ENCODE peak calls at places on chromosomes 11 and 22, in eight cellular contexts. Y is right cardiac atrium; G is heart right ventricle; T is esophagus mucosa; R is HepG2; Z is sciatic nerve; H is activated CD4-positive, CD25-positive, alpha-beta regulatory T cell treated with anti-CD3 and anti-CD28 coated beads, Interleukin-2, amount 50 U/mL, for 24 hours; W is Panc1. U is an unnamed sample.

GRCh38 chr11:38814670-38815069 is 2216.6 kb upstream of the RAG2 start:
- ATAC-seq in Y (no peak), G (no peak), T (no peak), R (no peak), Z (no peak), H (no peak), W (no peak), U (no peak)

GRCh38 chr11:83157755-83158473 is 983 bp downstream of the PCF11 start:
- ATAC-seq in Y (peak), G (peak), T (peak), R (peak), Z (peak), H (no peak), W (peak), U (no peak)

GRCh38 chr11:69489031-69489745 is 7.7 kb downstream of the LINC01488 start:
- ATAC-seq in Y (peak), G (peak), T (no peak), R (no peak), Z (peak), H (no peak), W (no peak), U (no peak)

GRCh38 chr11:1150769-1151365 is 6.9 kb upstream of the MUC5AC start:
- ATAC-seq in Y (peak), G (peak), T (no peak), R (no peak), Z (peak), H (no peak), W (peak), U (no peak)

GRCh38 chr11:64911142-64911541 is 5.9 kb downstream of the ATG2A start:
- ATAC-seq in Y (no peak), G (no peak), T (no peak), R (no peak), Z (no peak), H (no peak), W (no peak), U (no peak)

GRCh38 chr11:11988099-11988651 is 20.3 kb downstream of the DKK3 start:
- ATAC-seq in Y (no peak), G (no peak), T (no peak), R (no peak), Z (no peak), H (no peak), W (no peak), U (no peak)

GRCh38 chr22:35020517-35020916 is 45.4 kb upstream of the ISX start:
- ATAC-seq in Y (no peak), G (no peak), T (no peak), R (no peak), Z (no peak), H (no peak), W (no peak), U (no peak)

GRCh38 chr11:76259299-76259908 is 53.1 kb upstream of the WNT11 start:
- ATAC-seq in Y (no peak), G (no peak), T (no peak), R (no peak), Z (no peak), H (no peak), W (no peak), U (no peak)

GRCh38 chr11:129259950-129260349 is 67.8 kb upstream of the ARHGAP32 start:
- ATAC-seq in Y (no peak), G (no peak), T (no peak), R (peak), Z (peak), H (no peak), W (no peak), U (no peak)

GRCh38 chr11:36447947-36448346 is 62.1 kb downstream of the TRAF6 start:
- ATAC-seq in Y (no peak), G (no peak), T (peak), R (no peak), Z (no peak), H (no peak), W (no peak), U (no peak)

GRCh38 chr11:130146797-130147196 is 12.8 kb upstream of the ST14 start:
- ATAC-seq in Y (peak), G (peak), T (peak), R (no peak), Z (peak), H (no peak), W (peak), U (peak)

GRCh38 chr11:1864216-1864615 is 11.3 kb downstream of the LSP1 start:
- ATAC-seq in Y (peak), G (peak), T (no peak), R (no peak), Z (peak), H (no peak), W (no peak), U (no peak)

GRCh38 chr22:20179455-20180244 is 28.8 kb upstream of the CCDC188 start:
- ATAC-seq in Y (no peak), G (no peak), T (no peak), R (no peak), Z (no peak), H (no peak), W (no peak), U (no peak)

GRCh38 chr11:2595205-2595604 is 104.6 kb downstream of the KCNQ1OT1 start:
- ATAC-seq in Y (no peak), G (no peak), T (no peak), R (no peak), Z (no peak), H (no peak), W (no peak), U (no peak)

GRCh38 chr11:114679505-114679904 is 1.2 kb downstream of the NXPE2 start:
- ATAC-seq in Y (no peak), G (no peak), T (no peak), R (no peak), Z (no peak), H (no peak), W (no peak), U (no peak)

GRCh38 chr11:1459219-1459575 is 27.4 kb downstream of the MOB2 start:
- ATAC-seq in Y (no peak), G (no peak), T (no peak), R (peak), Z (peak), H (no peak), W (peak), U (no peak)

GRCh38 chr11:64096835-64097234 is 61.1 kb downstream of the FLRT1 start:
- ATAC-seq in Y (no peak), G (no peak), T (no peak), R (no peak), Z (no peak), H (no peak), W (no peak), U (peak)

GRCh38 chr11:3158131-3158591 is 6.9 kb downstream of the OSBPL5 start:
- ATAC-seq in Y (no peak), G (no peak), T (no peak), R (no peak), Z (no peak), H (no peak), W (no peak), U (no peak)

GRCh38 chr11:44997566-44997965 is 46.9 kb upstream of the TP53I11 start:
- ATAC-seq in Y (no peak), G (no peak), T (no peak), R (no peak), Z (no peak), H (no peak), W (no peak), U (no peak)

GRCh38 chr11:39541945-39542351 is 1917.5 kb downstream of the LRRC4C start:
- ATAC-seq in Y (peak), G (no peak), T (peak), R (no peak), Z (no peak), H (no peak), W (no peak), U (no peak)

GRCh38 chr22:26671317-26672059 is 14.1 kb downstream of the MIAT start:
- ATAC-seq in Y (no peak), G (no peak), T (peak), R (no peak), Z (no peak), H (peak), W (no peak), U (peak)

GRCh38 chr11:60767388-60767811 is 10.7 kb downstream of the MS4A15 start:
- ATAC-seq in Y (peak), G (no peak), T (no peak), R (peak), Z (no peak), H (no peak), W (no peak), U (no peak)

GRCh38 chr11:44823006-44823405 is 96.2 kb downstream of the TSPAN18 start:
- ATAC-seq in Y (no peak), G (no peak), T (no peak), R (peak), Z (no peak), H (no peak), W (peak), U (no peak)

GRCh38 chr11:68960299-68961071 is 20.3 kb downstream of the MRGPRD start:
- ATAC-seq in Y (no peak), G (no peak), T (no peak), R (no peak), Z (no peak), H (no peak), W (no peak), U (no peak)

GRCh38 chr11:61023086-61024035 is 51.9 kb downstream of the CD6 start:
- ATAC-seq in Y (no peak), G (no peak), T (no peak), R (no peak), Z (no peak), H (peak), W (no peak), U (peak)

GRCh38 chr22:31277741-31278642 is 14.3 kb downstream of the PIK3IP1 start:
- ATAC-seq in Y (no peak), G (no peak), T (no peak), R (no peak), Z (no peak), H (peak), W (no peak), U (no peak)

GRCh38 chr11:7896026-7896785 is 34.9 kb downstream of the OR10A6 start:
- ATAC-seq in Y (no peak), G (no peak), T (no peak), R (no peak), Z (no peak), H (no peak), W (no peak), U (no peak)

GRCh38 chr22:28541137-28541536 is 138.5 kb downstream of the TTC28 start:
- ATAC-seq in Y (no peak), G (no peak), T (no peak), R (no peak), Z (no peak), H (no peak), W (no peak), U (no peak)

GRCh38 chr22:24731786-24732185 is 42.7 kb downstream of the PIWIL3 start:
- ATAC-seq in Y (no peak), G (no peak), T (no peak), R (no peak), Z (no peak), H (no peak), W (no peak), U (no peak)

GRCh38 chr22:21753374-21754111 is 17.9 kb upstream of the YPEL1 start:
- ATAC-seq in Y (no peak), G (no peak), T (peak), R (peak), Z (no peak), H (no peak), W (no peak), U (no peak)

GRCh38 chr22:19885841-19886592 is 31.3 kb upstream of the GNB1L start:
- ATAC-seq in Y (no peak), G (no peak), T (no peak), R (no peak), Z (no peak), H (no peak), W (no peak), U (no peak)

GRCh38 chr22:34943830-34944229 is 122.1 kb upstream of the ISX start:
- ATAC-seq in Y (no peak), G (no peak), T (no peak), R (no peak), Z (no peak), H (no peak), W (no peak), U (no peak)

GRCh38 chr11:119460130-119460529 is 37.2 kb upstream of the THY1 start:
- ATAC-seq in Y (peak), G (no peak), T (no peak), R (no peak), Z (peak), H (no peak), W (peak), U (no peak)

GRCh38 chr11:120565436-120566155 is 54.0 kb downstream of the GRIK4 start:
- ATAC-seq in Y (no peak), G (no peak), T (no peak), R (no peak), Z (no peak), H (no peak), W (no peak), U (no peak)

GRCh38 chr11:119993732-119994131 is 144.2 kb downstream of the TRIM29 start:
- ATAC-seq in Y (no peak), G (no peak), T (peak), R (no peak), Z (no peak), H (no peak), W (no peak), U (no peak)

GRCh38 chr11:121696177-121696863 is 243.6 kb upstream of the SORL1-AS1 start:
- ATAC-seq in Y (peak), G (peak), T (no peak), R (no peak), Z (peak), H (no peak), W (peak), U (no peak)

GRCh38 chr11:102933627-102934026 is 21.9 kb downstream of the MMP13 start:
- ATAC-seq in Y (no peak), G (no peak), T (no peak), R (no peak), Z (no peak), H (no peak), W (no peak), U (peak)

GRCh38 chr22:23183107-23183698 is 2.9 kb downstream of the BCR start:
- ATAC-seq in Y (no peak), G (peak), T (peak), R (peak), Z (peak), H (no peak), W (no peak), U (no peak)

U was measured in stimulated activated memory B cell treated with anti-CD40 and anti-IgM and Interleukin-4, amounts not matched to agents 10 μg/mL and 1 μg/mL and 100 μg/mL, for 72 hours.